ENCODE peak calls at places on chromosome 9, in four cellular contexts. U is IMR-90, F is GM12878, M is K562. E is an unnamed sample.

GRCh38 chr9:99055384-99055783 is 49.5 kb upstream of the TGFBR1 start:
- DNase-seq in U (no peak), F (no peak), M (no peak), E (no peak)

GRCh38 chr9:123373447-123373923 is 17.5 kb downstream of the CRB2 start:
- DNase-seq in U (no peak), F (no peak), M (no peak), E (no peak)

GRCh38 chr9:38761334-38761733 is 41.4 kb upstream of the FAM240B start:
- DNase-seq in U (no peak), F (no peak), M (no peak), E (no peak)

GRCh38 chr9:117092582-117092981 is 322.3 kb downstream of the ASTN2 start:
- DNase-seq in U (peak), F (no peak), M (no peak), E (peak)

GRCh38 chr9:1050125-1050895 is at the start of gene DMRT2:
- DNase-seq in U (peak), F (no peak), M (peak), E (peak)

GRCh38 chr9:1151691-1152090 is 101.5 kb downstream of the DMRT2 start:
- DNase-seq in U (no peak), F (no peak), M (no peak), E (no peak)

GRCh38 chr9:98732091-98732490 is 23.4 kb upstream of the GABBR2 start:
- DNase-seq in U (no peak), F (no peak), M (no peak), E (no peak)

GRCh38 chr9:76725885-76726284 is 38.4 kb upstream of the PCA3 start:
- DNase-seq in U (no peak), F (no peak), M (no peak), E (no peak)

GRCh38 chr9:95852059-95853032 is 23.1 kb upstream of the ERCC6L2 start:
- DNase-seq in U (peak), F (peak), M (peak), E (peak)

DNA sequence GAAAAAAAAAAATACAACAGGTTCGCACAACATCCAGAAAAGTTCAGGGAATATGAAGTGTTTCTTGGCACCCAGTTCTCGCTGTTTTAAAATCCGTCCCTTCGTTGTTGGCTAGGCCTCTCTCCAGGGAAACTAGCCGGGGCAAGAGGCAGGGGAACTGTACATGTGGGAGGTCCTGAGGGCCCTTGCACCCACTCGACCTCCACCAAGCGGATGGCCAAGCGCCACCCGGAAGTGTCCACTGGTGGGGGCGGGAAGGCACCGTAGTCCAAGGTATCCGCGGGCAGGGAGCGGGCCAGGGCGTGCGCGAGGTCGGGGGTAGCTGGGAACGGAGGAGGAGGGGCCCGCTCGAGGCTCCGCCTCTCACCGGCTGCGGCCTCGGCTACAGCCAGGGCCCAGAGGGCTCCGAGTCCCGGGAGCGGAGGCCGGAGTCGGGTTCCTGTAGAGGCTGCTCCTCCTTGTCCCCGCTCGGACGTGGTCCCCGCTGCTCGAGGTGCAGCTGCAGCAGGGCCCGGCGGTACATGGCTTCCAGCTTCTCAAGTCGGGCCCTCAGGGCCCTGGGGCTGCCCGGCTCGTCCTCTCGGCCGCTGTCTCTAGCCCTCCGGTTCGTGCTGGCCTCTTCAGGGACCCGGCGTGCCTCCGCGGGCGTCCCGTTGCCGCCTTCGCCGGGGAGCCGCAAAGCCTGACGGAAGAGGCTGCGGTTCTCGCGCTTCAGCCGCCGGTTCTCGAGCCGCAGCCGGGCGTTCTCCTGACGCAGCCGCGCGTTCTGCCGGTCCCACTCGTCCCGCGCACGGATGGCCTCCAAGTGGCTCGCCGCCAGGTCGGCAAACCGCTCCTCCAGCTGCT is 720 bp downstream of the TUSC1 start:
- DNase-seq in U (peak), F (no peak), M (no peak), E (peak)
- TF ChIP-seq ELK1 in U (no peak), F (no peak), M (no peak), E (no peak)

GRCh38 chr9:75230469-75230868 is 142.2 kb downstream of the OSTF1 start:
- DNase-seq in U (no peak), F (no peak), M (no peak), E (no peak)
- TF ChIP-seq ELK1 in U (no peak), F (no peak), M (no peak), E (no peak)

GRCh38 chr9:137382728-137383452 is 40.1 kb downstream of the EXD3 start:
- DNase-seq in U (no peak), F (no peak), M (peak), E (no peak)
- TF ChIP-seq ELK1 in U (no peak), F (no peak), M (no peak), E (no peak)

DNA sequence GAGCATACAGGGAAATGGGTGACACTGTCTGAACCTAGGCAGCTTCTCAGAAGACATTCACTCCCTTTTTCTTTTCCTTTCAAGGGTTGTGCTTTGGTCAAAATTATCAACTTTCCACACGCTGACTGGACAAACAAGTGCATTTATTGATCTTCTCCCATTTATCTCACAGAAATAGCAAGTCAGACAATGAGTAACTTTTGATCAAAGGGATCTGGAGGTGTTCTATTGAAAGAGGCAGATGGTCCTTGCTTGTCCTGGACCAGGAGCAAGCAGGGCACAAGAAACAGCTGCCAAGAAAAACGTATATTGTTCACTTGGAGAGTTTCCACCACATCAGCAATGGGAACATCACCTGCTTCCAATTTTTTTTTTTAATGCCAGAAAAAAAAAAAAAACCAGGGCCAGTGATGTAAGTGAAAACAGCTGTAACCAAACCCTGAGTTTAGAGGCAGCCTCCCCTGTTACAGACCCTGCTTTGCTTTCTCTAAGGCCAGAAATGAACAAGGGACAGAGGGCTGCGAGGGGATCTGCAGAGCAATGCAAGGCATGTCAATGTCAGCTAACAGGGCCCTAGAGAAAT is 79.8 kb downstream of the NIPSNAP3B start:
- DNase-seq in U (no peak), F (no peak), M (no peak), E (no peak)
- TF ChIP-seq ELK1 in U (no peak), F (no peak), M (no peak), E (no peak)

E was measured in A549.